ENCODE peak calls at places on chromosomes 6 and 20, in ten cellular contexts. One of them, this sample, is unnamed.

GRCh38 chr6:119720160-119720559 is 370.6 kb upstream of the MAN1A1 start:
- DNase-seq in fibroblast of lung: peak; percentile 15
- DNase-seq in sigmoid colon: no peak
- DNase-seq in neural progenitor cell: no peak
- DNase-seq in lower lobe of right lung: no peak
- DNase-seq in H1: no peak
- DNase-seq in transverse colon: no peak
- DNase-seq in MCF 10A: peak; percentile 16
- DNase-seq in endodermal cell: peak; percentile 51
- DNase-seq in upper lobe of right lung: no peak
- DNase-seq in this sample: no peak

GRCh38 chr6:122394016-122394415 is 5.4 kb upstream of the HSF2 start:
- DNase-seq in sigmoid colon: no peak
- DNase-seq in upper lobe of right lung: no peak
- DNase-seq in lower lobe of right lung: no peak
- DNase-seq in H1: no peak
- DNase-seq in neural progenitor cell: no peak
- DNase-seq in endodermal cell: no peak
- DNase-seq in MCF 10A: no peak
- DNase-seq in fibroblast of lung: no peak
- DNase-seq in transverse colon: no peak
- DNase-seq in this sample: no peak

GRCh38 chr20:58042626-58043025 is 185.8 kb downstream of the ANKRD60 start:
- DNase-seq in lower lobe of right lung: no peak
- DNase-seq in fibroblast of lung: no peak
- DNase-seq in MCF 10A: no peak
- DNase-seq in upper lobe of right lung: no peak
- DNase-seq in neural progenitor cell: no peak
- DNase-seq in transverse colon: no peak
- DNase-seq in H1: peak; percentile 14
- DNase-seq in endodermal cell: no peak
- DNase-seq in sigmoid colon: no peak
- DNase-seq in this sample: no peak

GRCh38 chr6:7629321-7629720 is 39.3 kb downstream of the SNRNP48 start:
- DNase-seq in transverse colon: no peak
- DNase-seq in endodermal cell: no peak
- DNase-seq in fibroblast of lung: no peak
- DNase-seq in MCF 10A: no peak
- DNase-seq in H1: no peak
- DNase-seq in neural progenitor cell: no peak
- DNase-seq in upper lobe of right lung: no peak
- DNase-seq in sigmoid colon: no peak
- DNase-seq in lower lobe of right lung: no peak
- DNase-seq in this sample: no peak

GRCh38 chr6:47524136-47524840 is 46.7 kb downstream of the CD2AP start:
- DNase-seq in H1: no peak
- DNase-seq in endodermal cell: no peak
- DNase-seq in fibroblast of lung: no peak
- DNase-seq in upper lobe of right lung: no peak
- DNase-seq in sigmoid colon: no peak
- DNase-seq in neural progenitor cell: no peak
- DNase-seq in transverse colon: no peak
- DNase-seq in MCF 10A: no peak
- DNase-seq in lower lobe of right lung: no peak
- DNase-seq in this sample: no peak

GRCh38 chr20:48025061-48025515 is 239.8 kb upstream of the SULF2 start:
- DNase-seq in endodermal cell: peak; percentile 81
- DNase-seq in neural progenitor cell: peak; percentile 49
- DNase-seq in MCF 10A: peak; percentile 84
- DNase-seq in fibroblast of lung: peak; percentile 63
- DNase-seq in sigmoid colon: no peak
- DNase-seq in transverse colon: no peak
- DNase-seq in upper lobe of right lung: no peak
- DNase-seq in H1: peak; percentile 51
- DNase-seq in lower lobe of right lung: no peak
- DNase-seq in this sample: no peak

GRCh38 chr20:36384022-36384619 is 78.0 kb downstream of the DLGAP4 start:
- DNase-seq in lower lobe of right lung: no peak
- DNase-seq in endodermal cell: peak; percentile 97
- DNase-seq in sigmoid colon: no peak
- DNase-seq in MCF 10A: peak; percentile 74
- DNase-seq in fibroblast of lung: peak; percentile 37
- DNase-seq in neural progenitor cell: peak; percentile 92
- DNase-seq in transverse colon: no peak
- DNase-seq in H1: peak; percentile 90
- DNase-seq in upper lobe of right lung: no peak
- DNase-seq in this sample: peak; percentile 73

GRCh38 chr20:57968111-57968510 is 258.3 kb upstream of the PMEPA1 start:
- DNase-seq in lower lobe of right lung: no peak
- DNase-seq in upper lobe of right lung: no peak
- DNase-seq in neural progenitor cell: no peak
- DNase-seq in fibroblast of lung: no peak
- DNase-seq in sigmoid colon: no peak
- DNase-seq in endodermal cell: no peak
- DNase-seq in transverse colon: no peak
- DNase-seq in H1: no peak
- DNase-seq in MCF 10A: no peak
- DNase-seq in this sample: no peak

GRCh38 chr6:30719356-30719755 is 796 bp upstream of the TUBB start:
- DNase-seq in lower lobe of right lung: no peak
- DNase-seq in endodermal cell: no peak
- DNase-seq in neural progenitor cell: peak; percentile 37
- DNase-seq in MCF 10A: no peak
- DNase-seq in H1: no peak
- DNase-seq in upper lobe of right lung: no peak
- DNase-seq in fibroblast of lung: no peak
- DNase-seq in transverse colon: no peak
- DNase-seq in sigmoid colon: no peak
- DNase-seq in this sample: no peak

GRCh38 chr6:30720738-30721197 is 616 bp downstream of the TUBB start:
- DNase-seq in endodermal cell: peak; percentile 80
- DNase-seq in neural progenitor cell: peak; percentile 87
- DNase-seq in H1: peak; percentile 72
- DNase-seq in MCF 10A: peak; percentile 63
- DNase-seq in fibroblast of lung: peak; percentile 39
- DNase-seq in sigmoid colon: peak; percentile 91
- DNase-seq in transverse colon: peak; percentile 84
- DNase-seq in lower lobe of right lung: peak; percentile 86
- DNase-seq in upper lobe of right lung: peak; percentile 88
- DNase-seq in this sample: peak; percentile 56

GRCh38 chr6:30721198-30722024 is 1.3 kb downstream of the TUBB start:
- DNase-seq in neural progenitor cell: peak; percentile 96
- DNase-seq in MCF 10A: peak; percentile 85
- DNase-seq in sigmoid colon: peak; percentile 96
- DNase-seq in fibroblast of lung: peak; percentile 90
- DNase-seq in transverse colon: peak; percentile 94
- DNase-seq in lower lobe of right lung: peak; percentile 94
- DNase-seq in endodermal cell: peak; percentile 92
- DNase-seq in H1: peak; percentile 91
- DNase-seq in upper lobe of right lung: peak; percentile 96
- DNase-seq in this sample: peak; percentile 95

GRCh38 chr6:30722280-30723112 is 2.3 kb downstream of the TUBB start:
- DNase-seq in fibroblast of lung: peak; percentile 77
- DNase-seq in upper lobe of right lung: peak; percentile 90
- DNase-seq in sigmoid colon: peak; percentile 89
- DNase-seq in transverse colon: peak; percentile 89
- DNase-seq in endodermal cell: peak; percentile 93
- DNase-seq in neural progenitor cell: peak; percentile 76
- DNase-seq in H1: peak; percentile 92
- DNase-seq in lower lobe of right lung: peak; percentile 86
- DNase-seq in MCF 10A: peak; percentile 86
- DNase-seq in this sample: peak; percentile 80

DNA sequence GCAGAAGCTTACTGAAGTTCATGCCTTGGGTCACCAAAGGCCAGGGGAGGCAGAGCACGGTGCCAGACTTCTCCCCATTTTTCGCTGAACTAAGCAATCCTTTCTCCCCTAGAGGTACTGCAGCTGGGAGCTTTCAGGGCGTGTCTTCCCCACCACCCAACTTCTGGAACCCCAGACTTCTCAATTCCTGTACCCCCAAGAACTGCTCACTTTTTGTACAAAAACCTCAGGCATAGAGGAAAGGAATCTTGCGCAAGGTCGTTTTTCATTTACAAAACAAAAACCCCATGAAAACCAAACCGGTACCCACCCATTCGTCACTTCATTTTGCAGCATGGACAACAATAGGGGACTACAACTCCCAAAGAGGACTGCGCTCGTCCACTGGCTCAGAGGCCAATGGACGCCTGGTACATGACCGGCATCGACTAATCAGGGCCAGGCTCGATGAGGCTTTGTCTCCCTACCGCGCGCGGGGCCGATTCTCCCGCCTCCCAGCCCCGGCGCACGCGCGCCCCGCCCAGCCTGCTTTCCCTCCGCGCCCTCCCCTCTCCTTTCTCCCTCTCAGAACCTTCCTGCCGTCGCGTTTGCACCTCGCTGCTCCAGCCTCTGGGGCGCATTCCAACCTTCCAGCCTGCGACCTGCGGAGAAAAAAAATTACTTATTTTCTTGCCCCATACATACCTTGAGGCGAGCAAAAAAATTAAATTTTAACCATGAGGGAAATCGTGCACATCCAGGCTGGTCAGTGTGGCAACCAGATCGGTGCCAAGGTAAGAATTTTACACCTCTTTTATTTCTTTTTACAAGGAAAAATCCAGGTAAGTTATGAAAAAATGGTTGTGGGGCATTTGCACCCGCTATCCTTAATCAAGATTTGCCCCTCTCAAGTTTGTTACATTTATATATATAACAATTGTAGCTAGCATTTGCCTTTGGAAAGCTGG is at the start of gene TUBB:
- DNase-seq in transverse colon: peak; percentile 98
- DNase-seq in neural progenitor cell: peak; percentile 99
- DNase-seq in H1: peak; percentile 95
- DNase-seq in sigmoid colon: peak; percentile 99
- DNase-seq in fibroblast of lung: peak; percentile 98
- DNase-seq in endodermal cell: peak; percentile 98
- DNase-seq in upper lobe of right lung: peak; percentile 98
- DNase-seq in lower lobe of right lung: peak; percentile 98
- DNase-seq in MCF 10A: peak; percentile 99
- DNase-seq in this sample: peak; percentile 96
- TF ChIP-seq CTCF in transverse colon: peak; percentile 3
- TF ChIP-seq CTCF in neural progenitor cell: peak; percentile 22
- TF ChIP-seq CTCF in H1: no peak
- TF ChIP-seq CTCF in sigmoid colon: no peak
- TF ChIP-seq CTCF in fibroblast of lung: no peak
- TF ChIP-seq CTCF in endodermal cell: peak; percentile 29
- TF ChIP-seq CTCF in upper lobe of right lung: no peak
- TF ChIP-seq CTCF in lower lobe of right lung: no peak
- TF ChIP-seq CTCF in MCF 10A: no peak
- TF ChIP-seq CTCF in this sample: no peak

GRCh38 chr6:168906251-168906845 is 347.3 kb downstream of the THBS2 start:
- DNase-seq in sigmoid colon: no peak
- DNase-seq in fibroblast of lung: no peak
- DNase-seq in H1: no peak
- DNase-seq in endodermal cell: no peak
- DNase-seq in transverse colon: no peak
- DNase-seq in MCF 10A: no peak
- DNase-seq in neural progenitor cell: no peak
- DNase-seq in upper lobe of right lung: no peak
- DNase-seq in lower lobe of right lung: no peak
- DNase-seq in this sample: no peak

GRCh38 chr6:168908166-168908565 is 345.5 kb downstream of the THBS2 start:
- DNase-seq in endodermal cell: no peak
- DNase-seq in neural progenitor cell: no peak
- DNase-seq in lower lobe of right lung: no peak
- DNase-seq in upper lobe of right lung: no peak
- DNase-seq in H1: no peak
- DNase-seq in sigmoid colon: no peak
- DNase-seq in MCF 10A: peak; percentile 58
- DNase-seq in fibroblast of lung: peak; percentile 56
- DNase-seq in transverse colon: no peak
- DNase-seq in this sample: no peak

GRCh38 chr6:168909288-168909687 is 344.4 kb downstream of the THBS2 start:
- DNase-seq in sigmoid colon: no peak
- DNase-seq in H1: no peak
- DNase-seq in endodermal cell: peak; percentile 20
- DNase-seq in fibroblast of lung: peak; percentile 8
- DNase-seq in MCF 10A: no peak
- DNase-seq in lower lobe of right lung: no peak
- DNase-seq in upper lobe of right lung: no peak
- DNase-seq in transverse colon: no peak
- DNase-seq in neural progenitor cell: no peak
- DNase-seq in this sample: no peak

GRCh38 chr6:168905451-168906090 is 348.1 kb downstream of the THBS2 start:
- DNase-seq in transverse colon: no peak
- DNase-seq in endodermal cell: no peak
- DNase-seq in fibroblast of lung: peak; percentile 9
- DNase-seq in sigmoid colon: no peak
- DNase-seq in H1: no peak
- DNase-seq in neural progenitor cell: no peak
- DNase-seq in upper lobe of right lung: no peak
- DNase-seq in lower lobe of right lung: no peak
- DNase-seq in MCF 10A: peak; percentile 39
- DNase-seq in this sample: no peak

GRCh38 chr6:168908887-168909286 is 344.8 kb downstream of the THBS2 start:
- DNase-seq in lower lobe of right lung: no peak
- DNase-seq in transverse colon: no peak
- DNase-seq in sigmoid colon: no peak
- DNase-seq in upper lobe of right lung: no peak
- DNase-seq in neural progenitor cell: no peak
- DNase-seq in H1: no peak
- DNase-seq in MCF 10A: peak; percentile 23
- DNase-seq in fibroblast of lung: peak; percentile 76
- DNase-seq in endodermal cell: no peak
- DNase-seq in this sample: no peak
- TF ChIP-seq CTCF in lower lobe of right lung: no peak
- TF ChIP-seq CTCF in transverse colon: no peak
- TF ChIP-seq CTCF in sigmoid colon: no peak
- TF ChIP-seq CTCF in upper lobe of right lung: no peak
- TF ChIP-seq CTCF in neural progenitor cell: no peak
- TF ChIP-seq CTCF in H1: no peak
- TF ChIP-seq CTCF in MCF 10A: no peak
- TF ChIP-seq CTCF in fibroblast of lung: peak; percentile 35
- TF ChIP-seq CTCF in endodermal cell: no peak
- TF ChIP-seq CTCF in this sample: no peak

DNA sequence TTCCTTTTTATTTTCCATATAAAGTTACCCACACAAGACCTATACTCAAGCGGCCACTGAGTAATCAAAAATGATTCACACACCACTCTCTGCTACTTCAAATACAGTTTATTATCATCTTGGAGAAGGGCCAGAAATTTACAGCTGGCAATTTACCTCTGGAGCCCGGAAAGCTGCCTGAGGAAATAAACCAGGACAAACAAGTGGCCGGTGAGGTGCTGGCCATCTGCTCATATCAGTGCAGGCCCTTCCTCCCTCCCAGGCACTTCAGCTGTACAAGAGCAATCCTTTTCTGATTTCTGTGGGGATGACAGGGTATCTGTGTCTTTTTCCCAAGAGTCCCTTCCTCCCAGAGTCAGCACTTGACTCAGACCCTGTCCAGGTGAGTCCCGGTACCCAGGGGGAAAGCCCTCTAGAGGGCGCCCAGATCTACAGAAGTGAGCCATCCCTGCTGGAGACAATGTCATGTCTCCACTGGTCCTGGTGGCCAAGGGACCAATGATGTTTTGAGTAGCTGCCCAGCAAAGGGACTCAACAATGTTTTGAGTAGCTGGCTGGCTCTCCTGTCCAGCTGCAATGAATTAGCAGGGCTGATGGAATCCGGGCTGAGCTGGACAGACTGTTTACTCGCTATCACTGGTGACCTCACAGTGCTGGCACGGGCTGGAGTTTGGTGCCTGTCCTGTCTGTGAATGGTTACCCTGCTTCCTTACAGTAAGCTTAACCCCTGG is 23.6 kb downstream of the LRP11 start:
- DNase-seq in transverse colon: peak; percentile 76
- DNase-seq in sigmoid colon: peak; percentile 81
- DNase-seq in MCF 10A: peak; percentile 79
- DNase-seq in endodermal cell: peak; percentile 94
- DNase-seq in upper lobe of right lung: peak; percentile 77
- DNase-seq in fibroblast of lung: peak; percentile 81
- DNase-seq in H1: peak; percentile 84
- DNase-seq in lower lobe of right lung: peak; percentile 73
- DNase-seq in neural progenitor cell: peak; percentile 56
- DNase-seq in this sample: peak; percentile 50
- TF ChIP-seq CTCF in transverse colon: peak; percentile 44
- TF ChIP-seq CTCF in sigmoid colon: no peak
- TF ChIP-seq CTCF in MCF 10A: peak; percentile 76
- TF ChIP-seq CTCF in endodermal cell: peak; percentile 89
- TF ChIP-seq CTCF in upper lobe of right lung: peak; percentile 64
- TF ChIP-seq CTCF in fibroblast of lung: peak; percentile 57
- TF ChIP-seq CTCF in H1: peak; percentile 91
- TF ChIP-seq CTCF in lower lobe of right lung: peak; percentile 66
- TF ChIP-seq CTCF in neural progenitor cell: peak; percentile 60
- TF ChIP-seq CTCF in this sample: peak; percentile 30

GRCh38 chr6:131910956-131911355 is 40.2 kb downstream of the CCN2 start:
- DNase-seq in fibroblast of lung: no peak
- DNase-seq in endodermal cell: no peak
- DNase-seq in H1: no peak
- DNase-seq in transverse colon: no peak
- DNase-seq in sigmoid colon: no peak
- DNase-seq in neural progenitor cell: no peak
- DNase-seq in lower lobe of right lung: no peak
- DNase-seq in upper lobe of right lung: no peak
- DNase-seq in MCF 10A: no peak
- DNase-seq in this sample: no peak

GRCh38 chr6:131914234-131914633 is 36.9 kb downstream of the CCN2 start:
- DNase-seq in H1: no peak
- DNase-seq in endodermal cell: no peak
- DNase-seq in neural progenitor cell: no peak
- DNase-seq in fibroblast of lung: peak; percentile 45
- DNase-seq in transverse colon: no peak
- DNase-seq in MCF 10A: peak; percentile 26
- DNase-seq in lower lobe of right lung: no peak
- DNase-seq in sigmoid colon: no peak
- DNase-seq in upper lobe of right lung: no peak
- DNase-seq in this sample: no peak

GRCh38 chr6:131911951-131912350 is 39.2 kb downstream of the CCN2 start:
- DNase-seq in H1: no peak
- DNase-seq in sigmoid colon: no peak
- DNase-seq in fibroblast of lung: peak; percentile 24
- DNase-seq in upper lobe of right lung: no peak
- DNase-seq in MCF 10A: no peak
- DNase-seq in transverse colon: no peak
- DNase-seq in neural progenitor cell: no peak
- DNase-seq in endodermal cell: no peak
- DNase-seq in lower lobe of right lung: no peak
- DNase-seq in this sample: no peak

GRCh38 chr6:131909408-131910218 is 41.6 kb downstream of the CCN2 start:
- DNase-seq in transverse colon: peak; percentile 89
- DNase-seq in neural progenitor cell: peak; percentile 75
- DNase-seq in H1: peak; percentile 89
- DNase-seq in lower lobe of right lung: no peak
- DNase-seq in upper lobe of right lung: no peak
- DNase-seq in MCF 10A: peak; percentile 86
- DNase-seq in endodermal cell: peak; percentile 93
- DNase-seq in sigmoid colon: peak; percentile 72
- DNase-seq in fibroblast of lung: peak; percentile 79
- DNase-seq in this sample: peak; percentile 84

GRCh38 chr6:131910219-131910589 is 41.0 kb downstream of the CCN2 start:
- DNase-seq in lower lobe of right lung: no peak
- DNase-seq in neural progenitor cell: no peak
- DNase-seq in transverse colon: no peak
- DNase-seq in sigmoid colon: no peak
- DNase-seq in MCF 10A: no peak
- DNase-seq in endodermal cell: no peak
- DNase-seq in upper lobe of right lung: no peak
- DNase-seq in H1: no peak
- DNase-seq in fibroblast of lung: no peak
- DNase-seq in this sample: no peak
- TF ChIP-seq CTCF in lower lobe of right lung: no peak
- TF ChIP-seq CTCF in neural progenitor cell: no peak
- TF ChIP-seq CTCF in transverse colon: peak; percentile 28
- TF ChIP-seq CTCF in sigmoid colon: no peak
- TF ChIP-seq CTCF in MCF 10A: no peak
- TF ChIP-seq CTCF in endodermal cell: peak; percentile 9
- TF ChIP-seq CTCF in upper lobe of right lung: no peak
- TF ChIP-seq CTCF in H1: no peak
- TF ChIP-seq CTCF in fibroblast of lung: no peak
- TF ChIP-seq CTCF in this sample: peak; percentile 35

This sample was measured in endothelial cell.